ENCODE peak calls at places on chromosomes 6 and 20, in six cellular contexts. D is spleen, L is prostate gland, Q is suprapubic skin, M is HepG2, U is HCT116. Z is an unnamed sample.

GRCh38 chr6:168179702-168180382 is 100.8 kb upstream of the FRMD1 start:
- DNase-seq in D (no peak), L (no peak), Q (peak), M (no peak), U (no peak), Z (no peak)

GRCh38 chr20:57215826-57216471 is 50.5 kb downstream of the BMP7 start:
- DNase-seq in D (no peak), L (no peak), Q (no peak), M (no peak), U (no peak), Z (no peak)

GRCh38 chr6:129940454-129941195 is 77.8 kb upstream of the L3MBTL3 start:
- DNase-seq in D (no peak), L (no peak), Q (no peak), M (no peak), U (no peak), Z (no peak)

GRCh38 chr6:152952866-152953509 is 29.9 kb downstream of the FBXO5 start:
- DNase-seq in D (no peak), L (no peak), Q (no peak), M (peak), U (peak), Z (no peak)

GRCh38 chr6:124007915-124008688 is 204.4 kb downstream of the NKAIN2 start:
- DNase-seq in D (no peak), L (no peak), Q (no peak), M (peak), U (no peak), Z (no peak)

GRCh38 chr20:57480444-57481152 is 44.3 kb downstream of the CTCFL start:
- DNase-seq in D (peak), L (no peak), Q (peak), M (no peak), U (no peak), Z (no peak)

GRCh38 chr6:159595173-159595572 is 97.9 kb downstream of the SOD2 start:
- DNase-seq in D (no peak), L (no peak), Q (no peak), M (no peak), U (peak), Z (no peak)

GRCh38 chr20:44215125-44215524 is 4.6 kb upstream of the OSER1 start:
- DNase-seq in D (peak), L (peak), Q (no peak), M (peak), U (peak), Z (no peak)

GRCh38 chr6:87237804-87238203 is 82.4 kb downstream of the ZNF292 start:
- DNase-seq in D (no peak), L (no peak), Q (no peak), M (peak), U (peak), Z (no peak)

GRCh38 chr6:6680524-6680923 is 92.0 kb downstream of the LY86 start:
- DNase-seq in D (no peak), L (no peak), Q (no peak), M (no peak), U (no peak), Z (no peak)

GRCh38 chr6:90663873-90664272 is 77.0 kb upstream of the MAP3K7 start:
- DNase-seq in D (no peak), L (no peak), Q (no peak), M (no peak), U (peak), Z (no peak)

GRCh38 chr20:47660602-47660905 is 124.7 kb downstream of the SULF2 start:
- DNase-seq in D (no peak), L (no peak), Q (no peak), M (peak), U (no peak), Z (no peak)

GRCh38 chr20:47660983-47661711 is 124.1 kb downstream of the SULF2 start:
- DNase-seq in D (no peak), L (no peak), Q (no peak), M (peak), U (no peak), Z (no peak)

GRCh38 chr20:47662483-47663353 is 122.6 kb downstream of the SULF2 start:
- DNase-seq in D (no peak), L (no peak), Q (no peak), M (no peak), U (no peak), Z (no peak)

GRCh38 chr20:47659904-47660601 is 125.2 kb downstream of the SULF2 start:
- DNase-seq in D (no peak), L (no peak), Q (no peak), M (peak), U (no peak), Z (no peak)

DNA sequence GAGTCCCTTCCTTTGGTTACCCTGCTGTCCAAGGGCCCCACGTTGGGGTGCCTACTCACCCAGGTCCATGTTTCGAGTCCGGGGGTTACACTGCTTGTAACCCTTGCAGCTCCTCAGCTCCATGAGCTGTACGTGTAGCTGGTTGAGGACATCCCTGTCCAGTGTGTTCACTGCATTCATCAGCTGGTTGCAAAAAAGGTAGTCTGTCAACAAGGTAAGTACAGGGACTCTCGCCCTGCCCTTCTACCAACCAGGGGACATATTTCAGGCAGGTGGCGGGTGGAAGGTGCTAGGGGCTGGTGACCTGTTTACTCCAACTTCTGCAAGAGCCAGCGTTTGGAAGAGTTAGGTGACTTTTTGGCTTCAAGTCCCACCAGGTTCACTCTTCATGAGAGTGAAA is 123.6 kb downstream of the SULF2 start:
- DNase-seq in D (no peak), L (no peak), Q (no peak), M (no peak), U (no peak), Z (no peak)
- TF ChIP-seq POLR2AphosphoS5 in D (no peak), L (no peak), Q (no peak), M (no peak), U (no peak), Z (no peak)

GRCh38 chr6:36068603-36069002 is 41.0 kb downstream of the MAPK14 start:
- DNase-seq in D (no peak), L (no peak), Q (no peak), M (no peak), U (no peak), Z (no peak)

GRCh38 chr6:36071281-36071680 is 43.7 kb downstream of the MAPK14 start:
- DNase-seq in D (no peak), L (no peak), Q (no peak), M (no peak), U (no peak), Z (no peak)

GRCh38 chr6:36069573-36069972 is 42.0 kb downstream of the MAPK14 start:
- DNase-seq in D (no peak), L (no peak), Q (no peak), M (no peak), U (no peak), Z (no peak)

GRCh38 chr6:36071714-36072113 is 44.1 kb downstream of the MAPK14 start:
- DNase-seq in D (no peak), L (no peak), Q (no peak), M (no peak), U (no peak), Z (no peak)

DNA sequence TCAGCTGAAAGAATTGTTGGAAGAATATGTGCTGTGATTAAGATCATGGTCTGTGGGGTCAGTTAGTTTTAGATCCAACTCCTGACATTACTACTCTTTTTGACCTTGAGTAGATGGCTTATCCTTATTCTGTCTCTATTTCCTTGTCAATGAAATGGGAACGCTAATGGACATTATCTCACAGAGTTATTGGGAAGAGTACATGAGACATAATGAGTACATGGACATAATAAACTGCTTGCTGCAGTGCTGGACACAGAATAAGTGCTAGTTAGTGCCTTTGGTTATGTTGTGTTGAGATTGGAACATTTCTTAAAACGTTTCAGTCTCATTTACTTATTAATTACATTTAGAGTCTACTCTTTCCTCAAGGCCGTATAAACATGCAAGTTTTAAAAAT is 42.6 kb downstream of the MAPK14 start:
- DNase-seq in D (no peak), L (no peak), Q (no peak), M (no peak), U (no peak), Z (no peak)
- TF ChIP-seq POLR2AphosphoS5 in D (no peak), L (no peak), Q (no peak), M (no peak), U (no peak), Z (no peak)

GRCh38 chr6:85460154-85460950 is 10.5 kb downstream of the NT5E start:
- DNase-seq in D (no peak), L (no peak), Q (no peak), M (no peak), U (no peak), Z (no peak)

GRCh38 chr6:85461806-85462185 is 11.9 kb downstream of the NT5E start:
- DNase-seq in D (no peak), L (no peak), Q (no peak), M (no peak), U (no peak), Z (no peak)

GRCh38 chr6:85459224-85459901 is 9.5 kb downstream of the NT5E start:
- DNase-seq in D (no peak), L (no peak), Q (no peak), M (no peak), U (peak), Z (no peak)

GRCh38 chr6:85462673-85463072 is 12.8 kb downstream of the NT5E start:
- DNase-seq in D (no peak), L (no peak), Q (no peak), M (no peak), U (no peak), Z (no peak)

DNA sequence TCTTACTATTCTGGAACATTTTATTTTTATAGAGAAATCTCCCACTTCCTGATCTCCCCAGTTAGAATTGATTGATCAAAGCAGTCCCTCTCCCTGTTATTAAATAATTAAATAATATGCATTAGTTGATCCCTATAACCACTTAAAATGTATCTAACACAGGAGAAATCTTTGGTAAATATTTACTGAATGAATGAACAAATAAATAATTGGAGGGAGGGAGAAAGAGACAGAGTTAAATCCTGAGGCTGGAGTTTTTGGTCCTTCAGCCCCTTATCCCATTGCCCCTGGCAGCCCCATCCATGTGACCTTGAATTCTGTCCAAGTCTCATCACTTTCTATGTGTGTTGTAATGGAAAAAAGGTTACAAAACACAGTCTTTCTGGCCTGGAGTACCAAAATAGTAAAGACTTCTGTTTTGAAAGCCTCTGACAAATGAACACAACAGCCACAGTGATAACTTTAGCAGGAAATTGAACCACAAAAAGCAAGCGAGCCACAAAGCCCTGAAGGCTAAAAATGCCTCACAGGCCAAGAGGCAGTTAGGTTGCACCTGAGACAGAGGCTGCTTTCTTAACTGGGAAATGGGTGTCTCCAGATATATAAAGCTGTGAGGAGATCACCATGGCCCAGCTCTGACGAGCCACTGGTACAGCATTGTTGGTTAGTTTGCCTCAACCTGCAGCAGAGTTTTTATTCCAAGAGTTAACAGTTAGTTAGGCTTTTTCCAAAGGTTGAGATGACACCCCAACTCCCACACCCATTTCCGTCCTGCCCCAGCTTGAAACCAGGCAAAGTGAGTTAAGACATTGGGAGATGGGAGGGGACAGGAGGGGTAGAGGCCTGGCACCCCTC is 11.3 kb downstream of the NT5E start:
- DNase-seq in D (no peak), L (no peak), Q (no peak), M (peak), U (no peak), Z (no peak)
- TF ChIP-seq POLR2AphosphoS5 in D (no peak), L (no peak), Q (no peak), M (no peak), U (no peak), Z (peak)

GRCh38 chr6:128520436-128521301 is at the start of gene PTPRK:
- DNase-seq in D (peak), L (peak), Q (peak), M (peak), U (peak), Z (peak)
- TF ChIP-seq POLR2AphosphoS5 in D (peak), L (peak), Q (peak), M (peak), U (peak), Z (peak)

GRCh38 chr20:1388706-1389483 is 4.0 kb downstream of the FKBP1A start:
- DNase-seq in D (no peak), L (no peak), Q (no peak), M (no peak), U (no peak), Z (no peak)

GRCh38 chr20:1392443-1392692 is 486 bp downstream of the FKBP1A start:
- DNase-seq in D (no peak), L (no peak), Q (no peak), M (no peak), U (no peak), Z (no peak)

GRCh38 chr20:1389703-1390385 is 3.0 kb downstream of the FKBP1A start:
- DNase-seq in D (no peak), L (no peak), Q (no peak), M (no peak), U (no peak), Z (peak)

GRCh38 chr20:1391640-1392442 is 1.0 kb downstream of the FKBP1A start:
- DNase-seq in D (peak), L (no peak), Q (no peak), M (no peak), U (no peak), Z (peak)

GRCh38 chr20:1390552-1391403 is 2.1 kb downstream of the FKBP1A start:
- DNase-seq in D (no peak), L (no peak), Q (no peak), M (no peak), U (no peak), Z (peak)
- TF ChIP-seq POLR2AphosphoS5 in D (no peak), L (no peak), Q (no peak), M (no peak), U (no peak), Z (no peak)

GRCh38 chr6:157693867-157694266 is 129.2 kb upstream of the SNX9 start:
- DNase-seq in D (no peak), L (no peak), Q (no peak), M (no peak), U (no peak), Z (no peak)
- TF ChIP-seq POLR2AphosphoS5 in D (no peak), L (no peak), Q (no peak), M (no peak), U (no peak), Z (no peak)

GRCh38 chr6:155154158-155154830 is 109.5 kb upstream of the CLDN20 start:
- DNase-seq in D (no peak), L (no peak), Q (no peak), M (peak), U (no peak), Z (no peak)
- TF ChIP-seq POLR2AphosphoS5 in D (no peak), L (no peak), Q (no peak), M (no peak), U (no peak), Z (no peak)